ENCODE peak calls at places on chromosomes 13 and 19, in six cellular contexts. J is body of pancreas, X is stomach, A is heart left ventricle, N is transverse colon, E is uterus. R is an unnamed sample.

GRCh38 chr19:17331254-17331558 is 3.4 kb downstream of the ANO8 start:
- DNase-seq in J (no peak), X (no peak), A (no peak), N (no peak), E (no peak), R (no peak)

GRCh38 chr13:72113070-72113469 is 246.1 kb upstream of the DACH1 start:
- DNase-seq in J (no peak), X (no peak), A (no peak), N (no peak), E (no peak), R (no peak)

GRCh38 chr19:56764296-56764695 is 76.2 kb downstream of the PEG3 start:
- DNase-seq in J (no peak), X (no peak), A (no peak), N (no peak), E (no peak), R (no peak)

GRCh38 chr19:37991841-37992248 is 84.8 kb downstream of the SIPA1L3 start:
- DNase-seq in J (no peak), X (no peak), A (no peak), N (no peak), E (no peak), R (no peak)

GRCh38 chr13:75195479-75196111 is 286.4 kb downstream of the TBC1D4 start:
- DNase-seq in J (no peak), X (no peak), A (no peak), N (no peak), E (no peak), R (no peak)

GRCh38 chr13:112623051-112623711 is 35.2 kb upstream of the TUBGCP3 start:
- DNase-seq in J (no peak), X (no peak), A (no peak), N (no peak), E (no peak), R (no peak)

GRCh38 chr13:40562975-40563349 is 103.5 kb downstream of the FOXO1 start:
- DNase-seq in J (no peak), X (no peak), A (no peak), N (no peak), E (no peak), R (no peak)

GRCh38 chr19:35262101-35262761 is 6.5 kb upstream of the USF2 start:
- DNase-seq in J (no peak), X (peak; percentile 63), A (no peak), N (peak; percentile 6), E (no peak), R (peak; percentile 44)

GRCh38 chr13:23953860-23954512 is 56.7 kb upstream of the C1QTNF9B start:
- DNase-seq in J (no peak), X (no peak), A (no peak), N (no peak), E (no peak), R (no peak)

GRCh38 chr13:59356607-59357006 is 807.1 kb downstream of the DIAPH3 start:
- DNase-seq in J (peak; percentile 81), X (no peak), A (peak; percentile 90), N (peak; percentile 18), E (peak; percentile 31), R (no peak)

GRCh38 chr13:92827503-92827902 is 399.1 kb upstream of the GPC6 start:
- DNase-seq in J (no peak), X (no peak), A (no peak), N (no peak), E (no peak), R (no peak)

GRCh38 chr13:51997641-51998330 is 13.5 kb downstream of the ATP7B start:
- DNase-seq in J (peak; percentile 20), X (peak; percentile 44), A (no peak), N (no peak), E (no peak), R (no peak)

GRCh38 chr19:18736415-18737336 is 53.2 kb downstream of the CRTC1 start:
- DNase-seq in J (peak; percentile 85), X (peak; percentile 89), A (no peak), N (peak; percentile 37), E (no peak), R (no peak)

GRCh38 chr13:91698767-91699166 is 300.3 kb downstream of the GPC5 start:
- DNase-seq in J (no peak), X (no peak), A (no peak), N (no peak), E (no peak), R (no peak)

GRCh38 chr13:110108348-110109139 is 198.4 kb downstream of the COL4A1 start:
- DNase-seq in J (peak; percentile 80), X (peak; percentile 76), A (peak; percentile 78), N (peak; percentile 59), E (peak; percentile 78), R (peak; percentile 84)

GRCh38 chr19:46931197-46931596 is 70.4 kb downstream of the ARHGAP35 start:
- DNase-seq in J (no peak), X (no peak), A (no peak), N (no peak), E (no peak), R (no peak)

GRCh38 chr13:20190481-20191310 is 2.0 kb downstream of the GJB2 start:
- DNase-seq in J (no peak), X (no peak), A (no peak), N (no peak), E (no peak), R (no peak)

GRCh38 chr13:113976711-113977684 is 3.1 kb upstream of the C13orf46 start:
- DNase-seq in J (peak; percentile 47), X (no peak), A (no peak), N (no peak), E (peak; percentile 14), R (no peak)

GRCh38 chr19:49884760-49885159 is 7.3 kb downstream of the TBC1D17 start:
- DNase-seq in J (no peak), X (no peak), A (no peak), N (no peak), E (no peak), R (no peak)

GRCh38 chr13:39321578-39321977 is 281.4 kb downstream of the LHFPL6 start:
- DNase-seq in J (no peak), X (no peak), A (no peak), N (no peak), E (no peak), R (no peak)

GRCh38 chr13:97953376-97953970 is at the start of gene IPO5:
- DNase-seq in J (no peak), X (no peak), A (no peak), N (no peak), E (no peak), R (no peak)
- TF ChIP-seq CTCF in J (no peak), X (no peak), A (no peak), N (no peak), E (no peak), R (no peak)

GRCh38 chr19:45066921-45067661 is 9.2 kb downstream of the ZNF296 start:
- DNase-seq in J (no peak), X (no peak), A (no peak), N (no peak), E (no peak), R (no peak)

GRCh38 chr19:45059258-45059965 is 16.9 kb downstream of the ZNF296 start:
- DNase-seq in J (peak; percentile 71), X (peak; percentile 89), A (peak; percentile 67), N (peak; percentile 87), E (peak; percentile 35), R (peak; percentile 76)

GRCh38 chr19:45068041-45068440 is 8.2 kb downstream of the ZNF296 start:
- DNase-seq in J (no peak), X (no peak), A (no peak), N (no peak), E (no peak), R (no peak)

GRCh38 chr19:45061965-45062364 is 14.3 kb downstream of the ZNF296 start:
- DNase-seq in J (no peak), X (no peak), A (no peak), N (no peak), E (no peak), R (no peak)

DNA sequence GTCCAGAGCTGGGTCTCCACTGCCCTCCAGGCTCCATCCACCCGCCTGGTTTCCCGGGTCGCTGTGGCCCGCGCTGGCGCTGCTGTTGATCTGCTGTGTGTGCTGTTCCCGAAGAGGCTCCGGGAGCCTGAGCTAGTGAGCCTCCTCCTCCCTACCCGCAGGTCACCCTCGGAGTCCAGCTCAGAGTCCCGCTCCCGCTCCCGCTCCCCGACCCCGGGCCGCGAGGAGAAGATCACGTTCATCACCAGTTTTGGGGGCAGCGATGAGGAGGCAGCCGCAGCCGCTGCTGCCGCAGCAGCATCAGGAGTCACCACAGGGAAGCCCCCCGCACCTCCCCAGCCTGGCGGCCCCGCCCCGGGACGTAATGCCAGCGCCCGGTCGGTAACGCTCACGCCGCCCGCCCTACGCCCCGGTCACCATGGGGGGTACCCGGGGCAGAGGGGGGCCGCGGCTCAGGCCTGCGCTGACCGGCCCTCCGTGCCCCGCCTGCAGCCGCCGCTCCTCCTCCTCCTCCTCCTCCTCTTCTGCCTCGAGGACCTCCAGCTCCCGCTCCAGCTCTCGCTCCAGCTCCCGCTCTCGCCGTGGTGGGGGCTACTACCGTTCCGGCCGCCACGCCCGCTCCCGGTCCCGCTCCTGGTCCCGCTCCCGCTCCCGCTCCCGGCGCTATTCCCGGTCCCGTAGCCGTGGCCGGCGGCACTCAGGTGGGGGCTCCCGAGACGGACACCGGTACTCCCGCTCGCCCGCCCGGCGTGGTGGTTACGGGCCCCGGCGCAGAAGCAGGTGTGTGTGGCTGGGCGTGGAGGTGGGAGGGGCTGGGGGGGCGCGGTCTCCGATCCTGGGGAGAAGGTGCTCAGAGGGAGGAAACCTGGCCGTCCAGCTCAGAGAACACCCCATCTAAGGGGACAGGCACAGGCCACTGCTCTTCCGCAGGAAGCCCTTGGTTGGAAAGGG is 12.2 kb downstream of the ZNF296 start:
- DNase-seq in J (no peak), X (no peak), A (no peak), N (no peak), E (no peak), R (no peak)
- H3K27ac ChIP-seq in J (no peak overlapping the region), X (no peak overlapping the region), A (no peak overlapping the region), N (no peak overlapping the region), E (no peak overlapping the region), R (no peak overlapping the region)

GRCh38 chr13:27853345-27853744 is 61.1 kb downstream of the GSX1 start:
- DNase-seq in J (no peak), X (no peak), A (no peak), N (no peak), E (no peak), R (no peak)

GRCh38 chr13:27851481-27851880 is 59.2 kb downstream of the GSX1 start:
- DNase-seq in J (no peak), X (no peak), A (no peak), N (no peak), E (no peak), R (no peak)

GRCh38 chr13:27853871-27854270 is 61.6 kb downstream of the GSX1 start:
- DNase-seq in J (no peak), X (no peak), A (no peak), N (no peak), E (no peak), R (no peak)

GRCh38 chr13:27851049-27851448 is 58.8 kb downstream of the GSX1 start:
- DNase-seq in J (no peak), X (no peak), A (no peak), N (no peak), E (no peak), R (no peak)

GRCh38 chr13:27852491-27852890 is 60.2 kb downstream of the GSX1 start:
- DNase-seq in J (no peak), X (no peak), A (no peak), N (no peak), E (no peak), R (no peak)
- H3K27me3 ChIP-seq in J (no peaks in the 10 kb centered on the region), X (peaks cover 11% of the 10 kb centered on the region), A (no peaks in the 10 kb centered on the region), N (peaks cover 82% of the 10 kb centered on the region), E (no peaks in the 10 kb centered on the region), R (no peaks in the 10 kb centered on the region)

DNA sequence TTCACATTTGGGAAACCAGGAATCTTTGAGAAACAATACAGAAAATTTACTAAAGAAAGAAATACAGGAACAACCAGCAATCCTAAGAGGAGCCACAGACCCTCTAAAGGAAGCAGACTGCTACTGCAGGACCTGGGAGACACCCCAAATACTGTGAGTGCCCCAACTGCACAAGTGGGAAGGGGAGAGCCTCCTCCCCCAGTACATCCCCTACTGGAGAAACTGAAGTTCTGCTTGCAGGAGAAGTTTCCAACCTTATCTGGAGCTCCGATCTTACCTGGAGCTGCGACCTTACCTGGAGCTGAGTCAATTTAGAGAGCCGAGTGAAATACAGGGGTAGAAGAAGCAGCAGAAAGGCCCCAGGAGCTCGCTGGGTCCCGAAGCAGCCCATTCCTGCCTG is 236.4 kb upstream of the SPRY2 start:
- DNase-seq in J (no peak), X (no peak), A (no peak), N (no peak), E (no peak), R (no peak)
- TF ChIP-seq CTCF in J (no peak), X (no peak), A (no peak), N (no peak), E (no peak), R (no peak)